ENCODE peak calls at places on chromosomes 2 and 18, in seven cellular contexts. One of them, this sample, is unnamed.
A peak's percentile ranks its signal among the peaks of the same experiment; 100 is the strongest.

GRCh38 chr2:60992985-60993392 is 24.5 kb upstream of the PEX13 start:
- DNase-seq in H9: no peak
- DNase-seq in Panc1: no peak
- DNase-seq in thoracic aorta: no peak
- DNase-seq in HL-60: peak; percentile 90
- DNase-seq in mesendoderm: no peak
- DNase-seq in MM.1S: peak; percentile 94
- DNase-seq in this sample: no peak

GRCh38 chr2:148875387-148876051 is 492 bp downstream of the KIF5C start:
- DNase-seq in H9: no peak
- DNase-seq in Panc1: no peak
- DNase-seq in thoracic aorta: no peak
- DNase-seq in HL-60: no peak
- DNase-seq in mesendoderm: peak; percentile 45
- DNase-seq in MM.1S: no peak
- DNase-seq in this sample: no peak

GRCh38 chr18:78681396-78681795 is 298.2 kb upstream of the SALL3 start:
- DNase-seq in H9: no peak
- DNase-seq in Panc1: no peak
- DNase-seq in thoracic aorta: no peak
- DNase-seq in HL-60: no peak
- DNase-seq in mesendoderm: no peak
- DNase-seq in MM.1S: no peak
- DNase-seq in this sample: no peak

GRCh38 chr2:235658371-235659174 is 164.7 kb downstream of the AGAP1 start:
- DNase-seq in H9: peak; percentile 73
- DNase-seq in Panc1: no peak
- DNase-seq in thoracic aorta: no peak
- DNase-seq in HL-60: no peak
- DNase-seq in mesendoderm: peak; percentile 78
- DNase-seq in MM.1S: no peak
- DNase-seq in this sample: no peak

GRCh38 chr2:184314829-184315228 is 283.5 kb upstream of the ZNF804A start:
- DNase-seq in H9: no peak
- DNase-seq in Panc1: no peak
- DNase-seq in thoracic aorta: no peak
- DNase-seq in HL-60: no peak
- DNase-seq in mesendoderm: no peak
- DNase-seq in MM.1S: no peak
- DNase-seq in this sample: no peak

GRCh38 chr2:28612131-28612812 is 116.4 kb downstream of the PLB1 start:
- DNase-seq in H9: no peak
- DNase-seq in Panc1: no peak
- DNase-seq in thoracic aorta: no peak
- DNase-seq in HL-60: no peak
- DNase-seq in mesendoderm: no peak
- DNase-seq in MM.1S: no peak
- DNase-seq in this sample: no peak

GRCh38 chr2:240926516-240927389 is 20.6 kb downstream of the CROCC2 start:
- DNase-seq in H9: peak; percentile 30
- DNase-seq in Panc1: no peak
- DNase-seq in thoracic aorta: no peak
- DNase-seq in HL-60: no peak
- DNase-seq in mesendoderm: no peak
- DNase-seq in MM.1S: peak; percentile 16
- DNase-seq in this sample: no peak

GRCh38 chr2:237888389-237888788 is 29.0 kb downstream of the RAMP1 start:
- DNase-seq in H9: no peak
- DNase-seq in Panc1: no peak
- DNase-seq in thoracic aorta: no peak
- DNase-seq in HL-60: no peak
- DNase-seq in mesendoderm: no peak
- DNase-seq in MM.1S: no peak
- DNase-seq in this sample: no peak

GRCh38 chr2:18804540-18804939 is 215.2 kb upstream of the NT5C1B start:
- DNase-seq in H9: no peak
- DNase-seq in Panc1: no peak
- DNase-seq in thoracic aorta: no peak
- DNase-seq in HL-60: no peak
- DNase-seq in mesendoderm: no peak
- DNase-seq in MM.1S: no peak
- DNase-seq in this sample: no peak

GRCh38 chr2:207765541-207765940 is 4.2 kb downstream of the FZD5 start:
- DNase-seq in H9: peak; percentile 64
- DNase-seq in Panc1: no peak
- DNase-seq in thoracic aorta: no peak
- DNase-seq in HL-60: no peak
- DNase-seq in mesendoderm: peak; percentile 86
- DNase-seq in MM.1S: no peak
- DNase-seq in this sample: no peak

GRCh38 chr18:43651067-43651466 is 373.8 kb upstream of the SYT4 start:
- DNase-seq in H9: no peak
- DNase-seq in Panc1: no peak
- DNase-seq in thoracic aorta: no peak
- DNase-seq in HL-60: no peak
- DNase-seq in mesendoderm: peak; percentile 65
- DNase-seq in MM.1S: no peak
- DNase-seq in this sample: no peak

GRCh38 chr2:235286624-235287368 is 207.0 kb upstream of the AGAP1 start:
- DNase-seq in H9: no peak
- DNase-seq in Panc1: no peak
- DNase-seq in thoracic aorta: no peak
- DNase-seq in HL-60: no peak
- DNase-seq in mesendoderm: no peak
- DNase-seq in MM.1S: no peak
- DNase-seq in this sample: no peak

GRCh38 chr18:30361864-30362540 is 680.5 kb downstream of the DSC3 start:
- DNase-seq in H9: no peak
- DNase-seq in Panc1: no peak
- DNase-seq in thoracic aorta: no peak
- DNase-seq in HL-60: no peak
- DNase-seq in mesendoderm: peak; percentile 18
- DNase-seq in MM.1S: no peak
- DNase-seq in this sample: no peak

GRCh38 chr2:234954551-234954992 is 2.8 kb downstream of the SH3BP4 start:
- DNase-seq in H9: no peak
- DNase-seq in Panc1: no peak
- DNase-seq in thoracic aorta: no peak
- DNase-seq in HL-60: no peak
- DNase-seq in mesendoderm: peak; percentile 48
- DNase-seq in MM.1S: no peak
- DNase-seq in this sample: no peak

GRCh38 chr2:128736689-128737545 is 418.2 kb upstream of the HS6ST1 start:
- DNase-seq in H9: peak; percentile 93
- DNase-seq in Panc1: peak; percentile 12
- DNase-seq in thoracic aorta: no peak
- DNase-seq in HL-60: no peak
- DNase-seq in mesendoderm: peak; percentile 86
- DNase-seq in MM.1S: peak; percentile 54
- DNase-seq in this sample: no peak

GRCh38 chr2:196334710-196335109 is 163.3 kb upstream of the STK17B start:
- DNase-seq in H9: no peak
- DNase-seq in Panc1: no peak
- DNase-seq in thoracic aorta: no peak
- DNase-seq in HL-60: no peak
- DNase-seq in mesendoderm: no peak
- DNase-seq in MM.1S: no peak
- DNase-seq in this sample: no peak

GRCh38 chr18:12883003-12883683 is 894 bp downstream of the PTPN2 start:
- DNase-seq in H9: no peak
- DNase-seq in Panc1: no peak
- DNase-seq in thoracic aorta: no peak
- DNase-seq in HL-60: no peak
- DNase-seq in mesendoderm: peak; percentile 10
- DNase-seq in MM.1S: peak; percentile 15
- DNase-seq in this sample: no peak

GRCh38 chr2:88036162-88036561 is 19.4 kb downstream of the KRCC1 start:
- DNase-seq in H9: no peak
- DNase-seq in Panc1: no peak
- DNase-seq in thoracic aorta: no peak
- DNase-seq in HL-60: no peak
- DNase-seq in mesendoderm: no peak
- DNase-seq in MM.1S: no peak
- DNase-seq in this sample: no peak

GRCh38 chr18:51350081-51350480 is 152.6 kb upstream of the MEX3C start:
- DNase-seq in H9: no peak
- DNase-seq in Panc1: no peak
- DNase-seq in thoracic aorta: no peak
- DNase-seq in HL-60: no peak
- DNase-seq in mesendoderm: no peak
- DNase-seq in MM.1S: no peak
- DNase-seq in this sample: no peak
- H3K27ac ChIP-seq in H9: no peak overlapping the region
- H3K27ac ChIP-seq in Panc1: no peak overlapping the region
- H3K27ac ChIP-seq in thoracic aorta: no peak overlapping the region
- H3K27ac ChIP-seq in HL-60: no peak overlapping the region
- H3K27ac ChIP-seq in mesendoderm: no peak overlapping the region
- H3K27ac ChIP-seq in MM.1S: no peak overlapping the region
- H3K27ac ChIP-seq in this sample: no peak overlapping the region

DNA sequence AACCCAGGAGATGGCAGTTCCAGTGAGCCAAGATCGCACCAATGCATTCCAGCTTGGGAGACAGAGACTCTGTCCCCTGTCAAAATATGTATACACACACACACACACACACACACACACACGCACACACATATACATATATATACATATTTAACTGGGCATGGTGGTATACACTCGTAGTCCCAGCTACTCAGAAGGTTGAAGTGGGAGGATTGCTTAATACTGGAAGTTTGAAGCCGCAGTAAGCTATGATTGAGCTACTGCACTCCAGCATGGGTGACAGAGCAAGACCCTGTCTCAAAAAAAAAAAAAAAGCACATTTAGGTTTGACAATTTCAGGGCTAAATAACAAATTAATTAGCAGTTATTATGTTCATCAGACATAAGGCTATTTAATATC is 36.0 kb upstream of the ATIC start:
- DNase-seq in H9: no peak
- DNase-seq in Panc1: no peak
- DNase-seq in thoracic aorta: no peak
- DNase-seq in HL-60: no peak
- DNase-seq in mesendoderm: no peak
- DNase-seq in MM.1S: no peak
- DNase-seq in this sample: no peak
- H3K27ac ChIP-seq in H9: no peak overlapping the region
- H3K27ac ChIP-seq in Panc1: no peak overlapping the region
- H3K27ac ChIP-seq in thoracic aorta: no peak overlapping the region
- H3K27ac ChIP-seq in HL-60: no peak overlapping the region
- H3K27ac ChIP-seq in mesendoderm: no peak overlapping the region
- H3K27ac ChIP-seq in MM.1S: no peak overlapping the region
- H3K27ac ChIP-seq in this sample: no peak overlapping the region

GRCh38 chr2:217905395-217905794 is 97.4 kb downstream of the TNS1 start:
- DNase-seq in H9: no peak
- DNase-seq in Panc1: no peak
- DNase-seq in thoracic aorta: no peak
- DNase-seq in HL-60: no peak
- DNase-seq in mesendoderm: no peak
- DNase-seq in MM.1S: no peak
- DNase-seq in this sample: no peak
- H3K27ac ChIP-seq in H9: no peak overlapping the region
- H3K27ac ChIP-seq in Panc1: no peak overlapping the region
- H3K27ac ChIP-seq in thoracic aorta: peak overlapping the region; percentile 100
- H3K27ac ChIP-seq in HL-60: no peak overlapping the region
- H3K27ac ChIP-seq in mesendoderm: no peak overlapping the region
- H3K27ac ChIP-seq in MM.1S: no peak overlapping the region
- H3K27ac ChIP-seq in this sample: no peak overlapping the region

GRCh38 chr2:74503506-74504475 is 3.7 kb downstream of the PCGF1 start:
- DNase-seq in H9: no peak
- DNase-seq in Panc1: no peak
- DNase-seq in thoracic aorta: no peak
- DNase-seq in HL-60: no peak
- DNase-seq in mesendoderm: no peak
- DNase-seq in MM.1S: no peak
- DNase-seq in this sample: no peak
- H3K27ac ChIP-seq in H9: no peak overlapping the region
- H3K27ac ChIP-seq in Panc1: peak overlapping the region; percentile 98
- H3K27ac ChIP-seq in thoracic aorta: peak overlapping the region; percentile 32
- H3K27ac ChIP-seq in HL-60: no peak overlapping the region
- H3K27ac ChIP-seq in mesendoderm: no peak overlapping the region
- H3K27ac ChIP-seq in MM.1S: no peak overlapping the region
- H3K27ac ChIP-seq in this sample: no peak overlapping the region

DNA sequence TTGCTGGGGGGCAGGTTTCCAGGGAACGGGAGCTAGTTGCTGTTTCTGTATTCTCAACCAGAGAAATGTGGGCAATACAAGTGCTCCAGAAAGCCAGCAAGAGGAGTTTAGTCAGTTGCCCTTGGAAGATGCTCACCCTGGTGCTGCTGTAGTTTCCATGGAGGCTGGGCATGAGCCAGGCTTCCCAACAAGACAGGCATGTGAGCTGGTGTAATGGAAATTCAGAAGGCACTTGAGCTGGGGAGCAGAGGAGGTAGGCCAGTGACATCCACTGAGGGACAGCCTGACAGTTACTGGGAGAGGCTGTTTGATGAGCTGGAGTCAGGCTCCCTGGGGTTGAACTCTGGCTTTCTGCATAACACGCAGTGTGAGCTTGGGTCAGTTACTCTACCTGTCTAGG is 7.7 kb downstream of the HK2 start:
- DNase-seq in H9: no peak
- DNase-seq in Panc1: no peak
- DNase-seq in thoracic aorta: no peak
- DNase-seq in HL-60: no peak
- DNase-seq in mesendoderm: no peak
- DNase-seq in MM.1S: no peak
- DNase-seq in this sample: no peak
- H3K27ac ChIP-seq in H9: no peak overlapping the region
- H3K27ac ChIP-seq in Panc1: no peak overlapping the region
- H3K27ac ChIP-seq in thoracic aorta: no peak overlapping the region
- H3K27ac ChIP-seq in HL-60: no peak overlapping the region
- H3K27ac ChIP-seq in mesendoderm: no peak overlapping the region
- H3K27ac ChIP-seq in MM.1S: no peak overlapping the region
- H3K27ac ChIP-seq in this sample: peak overlapping the region; percentile 99

This sample was measured in epithelial cell of prostate.